ENCODE peak calls at places on chromosomes 1 and 21, in seven cellular contexts. X is GM23338; G is Panc1; Q is astrocyte of the spinal cord; L is tibial nerve; H is progenitor cell of endocrine pancreas; Y is CD8-positive, alpha-beta T cell. C is an unnamed sample.

GRCh38 chr21:31671931-31672330 is 12.4 kb downstream of the SOD1 start:
- DNase-seq in G (no peak), Q (no peak), L (no peak), H (no peak), Y (no peak), X (no peak), C (no peak)

GRCh38 chr1:93591291-93591832 is 90.3 kb downstream of the BCAR3 start:
- DNase-seq in H (no peak), Y (no peak), G (no peak), L (no peak), X (no peak), Q (no peak), C (no peak)

GRCh38 chr1:51690285-51690961 is 73.5 kb downstream of the OSBPL9 start:
- DNase-seq in X (no peak), H (no peak), Y (no peak), L (no peak), Q (peak; percentile 76), G (peak; percentile 92), C (peak; percentile 10)

GRCh38 chr1:71956613-71957012 is 325.7 kb downstream of the NEGR1 start:
- DNase-seq in Y (no peak), G (no peak), L (no peak), H (no peak), X (no peak), Q (no peak), C (no peak)

GRCh38 chr1:230069813-230070212 is 2.8 kb downstream of the GALNT2 start:
- DNase-seq in X (no peak), G (no peak), Y (no peak), Q (no peak), H (no peak), L (no peak), C (no peak)

GRCh38 chr1:94658221-94658620 is 116.7 kb upstream of the F3 start:
- DNase-seq in X (no peak), H (no peak), Y (no peak), Q (peak; percentile 71), G (no peak), L (no peak), C (no peak)

GRCh38 chr1:153515504-153516394 is 20.0 kb downstream of the S100A6 start:
- DNase-seq in X (no peak), G (no peak), L (no peak), H (no peak), Q (no peak), Y (no peak), C (no peak)

GRCh38 chr1:18951818-18952391 is 4.6 kb downstream of the IFFO2 start:
- DNase-seq in X (no peak), G (no peak), L (no peak), Q (no peak), Y (peak; percentile 83), H (no peak), C (no peak)

GRCh38 chr21:36310016-36310415 is 10.0 kb upstream of the MORC3 start:
- DNase-seq in Q (no peak), G (no peak), Y (peak; percentile 32), L (no peak), X (no peak), H (no peak), C (no peak)

GRCh38 chr1:184975208-184975875 is 1.0 kb upstream of the NIBAN1 start:
- DNase-seq in H (no peak), X (no peak), G (no peak), Q (no peak), Y (no peak), L (no peak), C (no peak)

GRCh38 chr1:59071289-59071688 is 225.6 kb upstream of the FGGY start:
- DNase-seq in H (no peak), X (no peak), L (no peak), G (no peak), Y (peak; percentile 24), Q (peak; percentile 52), C (no peak)

GRCh38 chr1:28450561-28450960 is 55.3 kb upstream of the RCC1 start:
- DNase-seq in X (no peak), Y (no peak), Q (no peak), G (no peak), H (no peak), L (no peak), C (no peak)

GRCh38 chr1:234841710-234842231 is 231.8 kb upstream of the IRF2BP2 start:
- DNase-seq in G (no peak), Y (no peak), Q (no peak), X (no peak), L (no peak), H (no peak), C (no peak)

GRCh38 chr1:180482425-180483275 is 19.7 kb downstream of the ACBD6 start:
- DNase-seq in Y (no peak), H (no peak), L (no peak), G (peak; percentile 36), Q (peak; percentile 73), X (peak; percentile 85), C (peak; percentile 20)

GRCh38 chr1:12057940-12058687 is 5.0 kb upstream of the TNFRSF8 start:
- DNase-seq in Q (no peak), L (no peak), X (no peak), Y (no peak), G (no peak), H (no peak), C (no peak)

GRCh38 chr1:196205882-196206281 is 402.4 kb downstream of the KCNT2 start:
- DNase-seq in Q (no peak), G (no peak), Y (no peak), L (no peak), X (no peak), H (no peak), C (no peak)

GRCh38 chr1:228445524-228445866 is 28.8 kb upstream of the TRIM17 start:
- DNase-seq in Q (no peak), H (no peak), X (no peak), Y (no peak), L (no peak), G (no peak), C (no peak)

GRCh38 chr21:31501921-31502320 is 157.6 kb upstream of the SOD1 start:
- DNase-seq in G (no peak), H (no peak), Q (no peak), X (no peak), L (no peak), Y (no peak), C (no peak)

GRCh38 chr21:38989745-38990423 is 184.2 kb downstream of the ETS2 start:
- DNase-seq in H (no peak), X (no peak), L (no peak), Q (peak; percentile 95), G (no peak), Y (no peak), C (peak; percentile 74)

GRCh38 chr21:38751379-38752050 is 54.2 kb upstream of the ETS2 start:
- DNase-seq in H (no peak), X (no peak), G (no peak), Q (peak; percentile 76), L (peak; percentile 63), Y (no peak), C (no peak)

GRCh38 chr1:205313681-205314308 is 7.8 kb downstream of the NUAK2 start:
- DNase-seq in X (peak; percentile 96), L (no peak), Y (peak; percentile 71), H (peak; percentile 28), G (no peak), Q (peak; percentile 80), C (no peak)

GRCh38 chr1:109944541-109944940 is 33.9 kb downstream of the CSF1 start:
- DNase-seq in L (no peak), X (no peak), Y (no peak), G (no peak), Q (no peak), H (no peak), C (no peak)

GRCh38 chr21:34915364-34915834 is 133.7 kb downstream of the RUNX1 start:
- DNase-seq in X (peak; percentile 10), Q (peak; percentile 44), Y (no peak), H (no peak), L (no peak), G (no peak), C (no peak)

GRCh38 chr1:36560177-36560576 is 77.5 kb upstream of the CSF3R start:
- DNase-seq in H (no peak), G (no peak), X (no peak), L (no peak), Y (no peak), Q (no peak), C (no peak)

GRCh38 chr1:61140056-61140549 is 57.7 kb downstream of the NFIA start:
- DNase-seq in X (no peak), Q (no peak), Y (no peak), G (no peak), H (no peak), L (no peak), C (no peak)

GRCh38 chr1:195981448-195982139 is 626.6 kb downstream of the KCNT2 start:
- DNase-seq in H (no peak), Q (peak; percentile 42), Y (no peak), L (no peak), X (no peak), G (no peak), C (no peak)

GRCh38 chr21:30408782-30409494 is 13.1 kb downstream of the KRTAP13-1 start:
- DNase-seq in X (peak; percentile 96), L (no peak), H (peak; percentile 48), G (no peak), Q (peak; percentile 44), Y (no peak), C (no peak)

GRCh38 chr21:42031241-42031640 is 21.1 kb upstream of the ZBTB21 start:
- DNase-seq in Q (no peak), Y (no peak), H (no peak), G (no peak), L (no peak), X (no peak), C (no peak)

GRCh38 chr1:23617019-23617418 is 57.7 kb upstream of the ID3 start:
- DNase-seq in H (no peak), X (no peak), Y (no peak), Q (no peak), L (no peak), G (no peak), C (no peak)

DNA sequence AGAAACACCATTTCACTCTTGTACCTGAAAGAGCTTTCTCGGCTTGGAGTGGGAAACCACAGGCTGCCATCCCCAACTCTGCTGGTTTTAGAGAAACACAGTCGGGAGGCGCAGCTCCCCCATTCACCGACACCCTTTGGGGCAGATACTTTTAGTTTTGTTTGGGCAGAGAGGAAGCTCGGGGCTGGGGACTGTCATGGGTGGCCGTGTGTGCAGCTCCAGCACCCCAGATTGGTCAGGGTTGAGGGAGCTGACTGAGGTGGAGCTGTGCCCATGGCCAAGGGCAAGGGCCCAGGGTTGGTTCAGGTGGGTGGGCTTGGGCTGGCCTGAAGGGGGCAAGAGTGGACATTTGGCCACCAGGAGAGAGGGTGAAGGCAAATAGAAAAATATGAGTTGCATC is 163.1 kb downstream of the DYRK1A start:
- DNase-seq in G (no peak), H (no peak), L (no peak), X (no peak), Q (no peak), Y (no peak), C (no peak)
- TF ChIP-seq CTCF in G (no peak), H (no peak), L (no peak), X (no peak), Q (no peak), Y (no peak), C (no peak)

GRCh38 chr1:30721311-30722174 is 1.8 kb downstream of the MATN1 start:
- DNase-seq in H (no peak), G (no peak), L (no peak), X (no peak), Q (no peak), Y (no peak), C (no peak)
- TF ChIP-seq CTCF in H (no peak), G (no peak), L (no peak), X (no peak), Q (peak; percentile 5), Y (no peak), C (no peak)

GRCh38 chr21:23016617-23017016 is 2018.4 kb downstream of the NCAM2 start:
- DNase-seq in H (no peak), Y (no peak), L (no peak), Q (no peak), X (peak; percentile 48), G (peak; percentile 4), C (no peak)
- TF ChIP-seq CTCF in H (peak; percentile 60), Y (no peak), L (no peak), Q (no peak), X (peak; percentile 62), G (peak; percentile 38), C (no peak)

GRCh38 chr1:203593723-203594122 is 32.9 kb upstream of the ATP2B4 start:
- DNase-seq in G (no peak), Y (peak; percentile 60), Q (no peak), X (peak; percentile 61), H (no peak), L (no peak), C (no peak)
- TF ChIP-seq CTCF in G (no peak), Y (peak; percentile 35), Q (peak; percentile 37), X (peak; percentile 55), H (peak; percentile 40), L (no peak), C (no peak)

C was measured in AG09319.